ENCODE peak calls at places on chromosomes 6 and 20, in ten cellular contexts. L is Peyer's patch; Z is H9; Q is dorsolateral prefrontal cortex; S is sigmoid colon; I is fibroblast of mammary gland; O is heart left ventricle; C is CD4-positive, alpha-beta T cell; H is progenitor cell of endocrine pancreas; B is epithelial cell of esophagus. V is an unnamed sample.

GRCh38 chr6:133467231-133467981 is 226.2 kb downstream of the EYA4 start:
- DNase-seq in L (no peak), Z (no peak), Q (no peak), S (no peak), I (no peak), O (no peak), C (no peak), H (no peak), B (no peak), V (no peak)

GRCh38 chr20:25145131-25145530 is 50.4 kb upstream of the ENTPD6 start:
- DNase-seq in L (no peak), Z (no peak), Q (no peak), S (no peak), I (no peak), O (peak; percentile 38), C (no peak), H (no peak), B (no peak), V (no peak)

GRCh38 chr6:123913858-123914257 is 110.2 kb downstream of the NKAIN2 start:
- DNase-seq in L (no peak), Z (no peak), Q (no peak), S (no peak), I (peak; percentile 0), O (no peak), C (no peak), H (no peak), B (peak; percentile 13), V (no peak)

GRCh38 chr20:36569847-36570429 is 3.5 kb upstream of the TGIF2 start:
- DNase-seq in L (no peak), Z (peak; percentile 44), Q (no peak), S (no peak), I (peak; percentile 57), O (no peak), C (no peak), H (no peak), B (no peak), V (no peak)

GRCh38 chr6:117552618-117553017 is 49.7 kb downstream of the GOPC start:
- DNase-seq in L (no peak), Z (no peak), Q (no peak), S (no peak), I (no peak), O (no peak), C (no peak), H (no peak), B (no peak), V (peak; percentile 4)

GRCh38 chr20:59027746-59028320 is 4.3 kb downstream of the ATP5F1E start:
- DNase-seq in L (no peak), Z (no peak), Q (no peak), S (no peak), I (peak; percentile 77), O (no peak), C (no peak), H (no peak), B (no peak), V (no peak)

GRCh38 chr6:157020398-157021266 is 243.5 kb downstream of the ARID1B start:
- DNase-seq in L (peak; percentile 80), Z (peak; percentile 49), Q (peak; percentile 58), S (no peak), I (peak; percentile 61), O (peak; percentile 68), C (peak; percentile 42), H (no peak), B (peak; percentile 54), V (peak; percentile 86)

GRCh38 chr20:61934716-61935530 is 130.8 kb downstream of the TAF4 start:
- DNase-seq in L (no peak), Z (no peak), Q (peak; percentile 45), S (peak; percentile 25), I (peak; percentile 64), O (no peak), C (no peak), H (no peak), B (no peak), V (no peak)

GRCh38 chr20:63309261-63310071 is 16.5 kb downstream of the COL20A1 start:
- DNase-seq in L (no peak), Z (peak; percentile 73), Q (peak; percentile 67), S (no peak), I (peak; percentile 20), O (peak; percentile 56), C (no peak), H (peak; percentile 50), B (peak; percentile 14), V (peak; percentile 81)

GRCh38 chr6:139987091-139987490 is 612.6 kb upstream of the CITED2 start:
- DNase-seq in L (no peak), Z (no peak), Q (no peak), S (no peak), I (no peak), O (no peak), C (no peak), H (no peak), B (no peak), V (no peak)

GRCh38 chr6:10451828-10452509 is 37.1 kb upstream of the TFAP2A start:
- DNase-seq in L (no peak), Z (no peak), Q (no peak), S (no peak), I (peak; percentile 30), O (no peak), C (no peak), H (no peak), B (peak; percentile 100), V (no peak)

GRCh38 chr6:10446548-10446947 is 31.7 kb upstream of the TFAP2A start:
- DNase-seq in L (no peak), Z (no peak), Q (no peak), S (no peak), I (no peak), O (no peak), C (no peak), H (no peak), B (no peak), V (no peak)

GRCh38 chr6:10453596-10453995 is 38.7 kb upstream of the TFAP2A start:
- DNase-seq in L (no peak), Z (no peak), Q (no peak), S (no peak), I (no peak), O (no peak), C (no peak), H (no peak), B (no peak), V (no peak)

GRCh38 chr6:10449751-10450150 is 34.9 kb upstream of the TFAP2A start:
- DNase-seq in L (no peak), Z (no peak), Q (no peak), S (no peak), I (no peak), O (no peak), C (no peak), H (no peak), B (peak; percentile 66), V (no peak)

GRCh38 chr6:10451394-10451793 is 36.5 kb upstream of the TFAP2A start:
- DNase-seq in L (no peak), Z (no peak), Q (no peak), S (no peak), I (no peak), O (no peak), C (no peak), H (no peak), B (no peak), V (no peak)
- TF ChIP-seq CTCF in L (no peak), Z (peak; percentile 47), Q (no peak), S (no peak), I (no peak), O (no peak), C (no peak), H (no peak), B (no peak), V (no peak)

GRCh38 chr20:44109951-44110361 is 77.0 kb downstream of the JPH2 start:
- DNase-seq in L (no peak), Z (peak; percentile 63), Q (no peak), S (no peak), I (no peak), O (no peak), C (no peak), H (no peak), B (no peak), V (no peak)
- TF ChIP-seq CTCF in L (no peak), Z (peak; percentile 66), Q (no peak), S (no peak), I (peak; percentile 23), O (no peak), C (no peak), H (peak; percentile 27), B (no peak), V (no peak)

GRCh38 chr6:169326067-169326799 is 72.6 kb upstream of the THBS2 start:
- DNase-seq in L (no peak), Z (peak; percentile 70), Q (no peak), S (no peak), I (peak; percentile 67), O (no peak), C (no peak), H (no peak), B (peak; percentile 61), V (no peak)
- TF ChIP-seq CTCF in L (no peak), Z (peak; percentile 70), Q (peak; percentile 58), S (no peak), I (peak; percentile 57), O (no peak), C (no peak), H (peak; percentile 19), B (peak; percentile 64), V (no peak)

GRCh38 chr20:1879934-1880333 is 15.3 kb upstream of the SIRPA start:
- DNase-seq in L (no peak), Z (no peak), Q (no peak), S (no peak), I (no peak), O (no peak), C (no peak), H (no peak), B (no peak), V (no peak)

GRCh38 chr20:1882026-1882425 is 13.2 kb upstream of the SIRPA start:
- DNase-seq in L (no peak), Z (no peak), Q (no peak), S (no peak), I (no peak), O (no peak), C (no peak), H (no peak), B (no peak), V (no peak)

GRCh38 chr20:1879369-1879768 is 15.8 kb upstream of the SIRPA start:
- DNase-seq in L (no peak), Z (no peak), Q (no peak), S (no peak), I (no peak), O (no peak), C (no peak), H (no peak), B (no peak), V (no peak)

GRCh38 chr20:1880529-1881239 is 14.5 kb upstream of the SIRPA start:
- DNase-seq in L (no peak), Z (no peak), Q (no peak), S (no peak), I (no peak), O (no peak), C (no peak), H (no peak), B (no peak), V (no peak)

DNA sequence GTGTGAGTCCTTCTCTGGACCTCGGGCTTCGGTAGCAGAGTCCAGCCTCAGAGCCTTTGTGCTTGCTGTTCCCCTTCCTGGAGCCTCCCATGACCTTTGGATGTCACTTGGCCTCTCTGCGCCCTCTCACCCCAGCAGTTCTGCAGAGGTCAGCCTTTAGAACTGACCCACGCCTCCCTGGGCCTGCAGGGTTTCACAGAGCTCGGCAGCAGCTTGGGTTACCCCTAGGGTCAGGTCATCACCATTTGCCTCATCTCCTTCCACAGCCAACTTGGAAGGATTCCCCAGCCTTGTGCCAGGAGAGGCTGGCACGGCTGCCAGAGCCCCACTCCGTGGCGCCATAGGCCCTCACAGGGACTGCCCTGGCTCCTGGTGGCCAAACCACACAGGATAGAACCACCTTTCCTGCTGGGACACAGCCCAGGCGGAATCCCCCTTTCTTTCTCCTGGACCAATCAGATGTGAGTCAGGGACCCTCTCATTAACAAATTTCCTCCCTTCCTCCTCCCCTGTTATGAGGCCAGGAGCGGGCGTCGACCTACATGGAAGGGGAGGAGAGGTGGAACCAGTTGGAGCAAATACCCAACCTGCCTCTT is 13.9 kb upstream of the SIRPA start:
- DNase-seq in L (peak; percentile 63), Z (no peak), Q (no peak), S (no peak), I (no peak), O (peak; percentile 62), C (no peak), H (no peak), B (no peak), V (no peak)
- TF ChIP-seq CTCF in L (no peak), Z (no peak), Q (peak; percentile 31), S (no peak), I (no peak), O (peak; percentile 11), C (no peak), H (no peak), B (no peak), V (no peak)